ENCODE peak calls at places on chromosome 10, in seven cellular contexts. U, R, L, V, E, S and J are unnamed samples.

GRCh38 chr10:123847686-123848432 is 43.7 kb downstream of the CPXM2 start:
- DNase-seq in S (no peak), L (peak), E (no peak), V (no peak), U (no peak), R (no peak), J (no peak)

GRCh38 chr10:129704225-129704624 is 237.2 kb downstream of the MGMT start:
- DNase-seq in V (no peak), L (no peak), E (no peak), S (no peak), R (no peak), U (no peak), J (no peak)

GRCh38 chr10:69345402-69345801 is 67.1 kb downstream of the HK1 start:
- DNase-seq in E (no peak), V (no peak), L (no peak), U (no peak), S (no peak), R (no peak), J (no peak)

GRCh38 chr10:10818082-10818481 is 199.6 kb upstream of the CELF2 start:
- DNase-seq in V (no peak), S (no peak), L (no peak), U (no peak), E (no peak), R (no peak), J (no peak)

GRCh38 chr10:35909291-35909690 is 267.2 kb upstream of the FZD8 start:
- DNase-seq in E (peak), S (no peak), L (no peak), V (no peak), R (no peak), U (no peak), J (no peak)

GRCh38 chr10:130017010-130017630 is 53.0 kb upstream of the EBF3 start:
- DNase-seq in U (no peak), S (no peak), E (no peak), L (no peak), R (no peak), V (no peak), J (no peak)

GRCh38 chr10:82020999-82021398 is 146.0 kb downstream of the NRG3 start:
- DNase-seq in U (no peak), R (no peak), L (no peak), E (no peak), S (no peak), V (no peak), J (no peak)

GRCh38 chr10:72328045-72328828 is 26.5 kb downstream of the DNAJB12 start:
- DNase-seq in S (peak), R (peak), L (no peak), E (peak), U (no peak), V (peak), J (no peak)

GRCh38 chr10:124632566-124632965 is 111.6 kb downstream of the FAM53B start:
- DNase-seq in E (no peak), R (no peak), L (no peak), U (no peak), S (no peak), V (no peak), J (no peak)

GRCh38 chr10:77160679-77161078 is 476.9 kb downstream of the KCNMA1 start:
- DNase-seq in L (peak), E (no peak), U (no peak), S (no peak), V (no peak), R (no peak), J (no peak)

GRCh38 chr10:68027429-68027828 is 47.7 kb downstream of the HERC4 start:
- DNase-seq in V (no peak), S (no peak), U (no peak), E (no peak), R (no peak), L (no peak), J (no peak)

GRCh38 chr10:29517352-29517923 is 117.3 kb downstream of the SVIL start:
- DNase-seq in U (no peak), V (peak), L (no peak), S (peak), R (peak), E (peak), J (no peak)

GRCh38 chr10:90424730-90425129 is 433.1 kb downstream of the HTR7 start:
- DNase-seq in E (no peak), S (no peak), V (no peak), R (no peak), L (no peak), U (no peak), J (no peak)

GRCh38 chr10:124523886-124524285 is 62.3 kb downstream of the LHPP start:
- DNase-seq in S (no peak), U (no peak), L (peak), R (no peak), E (no peak), V (no peak), J (no peak)

GRCh38 chr10:76160758-76161555 is 729.5 kb downstream of the LRMDA start:
- DNase-seq in V (no peak), U (no peak), E (no peak), L (no peak), S (no peak), R (no peak), J (no peak)

GRCh38 chr10:3363316-3364070 is 190.9 kb upstream of the PITRM1 start:
- DNase-seq in U (no peak), R (no peak), L (no peak), E (no peak), V (no peak), S (no peak), J (no peak)

GRCh38 chr10:53140516-53140915 is 367.9 kb upstream of the MBL2 start:
- DNase-seq in U (no peak), V (no peak), S (no peak), E (no peak), R (no peak), L (no peak), J (no peak)

GRCh38 chr10:77179015-77179695 is 458.5 kb downstream of the KCNMA1 start:
- DNase-seq in R (no peak), L (peak), V (no peak), S (no peak), E (peak), U (no peak), J (no peak)

GRCh38 chr10:110138197-110138812 is 69.1 kb upstream of the MXI1 start:
- DNase-seq in S (no peak), R (no peak), V (peak), U (no peak), E (peak), L (peak), J (no peak)

GRCh38 chr10:65571011-65571570 is 1354.7 kb upstream of the LRRTM3 start:
- DNase-seq in E (peak), V (peak), U (no peak), R (no peak), L (no peak), S (peak), J (no peak)

GRCh38 chr10:62541811-62542210 is 167.6 kb downstream of the ZNF365 start:
- DNase-seq in E (no peak), L (no peak), V (no peak), S (no peak), U (no peak), R (no peak), J (no peak)

GRCh38 chr10:7333995-7334964 is 76.6 kb downstream of the SFMBT2 start:
- DNase-seq in U (no peak), S (no peak), V (no peak), L (no peak), R (peak), E (peak), J (no peak)

GRCh38 chr10:7327885-7328284 is 82.9 kb downstream of the SFMBT2 start:
- DNase-seq in E (no peak), R (no peak), V (no peak), L (no peak), S (no peak), U (no peak), J (no peak)

DNA sequence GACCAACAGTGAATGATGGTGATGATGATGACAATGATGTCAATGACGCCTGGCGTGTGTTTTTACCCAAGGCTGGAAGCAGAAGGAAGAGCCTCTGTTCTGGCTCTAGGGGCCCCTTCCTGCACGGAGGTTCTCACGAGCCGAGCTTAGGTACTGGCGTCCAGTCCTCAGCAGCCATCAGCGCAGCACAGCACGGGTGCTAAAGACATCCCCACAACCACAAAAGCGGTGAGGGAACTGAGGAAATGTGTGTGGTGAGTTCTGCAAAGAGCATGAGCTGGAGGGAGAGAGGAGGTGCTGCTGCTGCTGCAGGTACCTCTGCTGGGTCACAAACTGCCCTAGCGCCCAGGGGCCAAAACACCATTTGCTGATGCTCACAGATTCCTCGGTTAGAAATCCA is 81.6 kb downstream of the SFMBT2 start:
- DNase-seq in L (no peak), U (no peak), S (no peak), V (no peak), R (no peak), E (no peak), J (no peak)
- TF ChIP-seq CTCF in L (no peak), U (no peak), S (no peak), V (no peak), R (no peak), E (no peak), J (no peak)

GRCh38 chr10:118592675-118593330 is 2.6 kb downstream of the PRLHR start:
- DNase-seq in V (no peak), E (no peak), S (no peak), U (no peak), R (no peak), L (no peak), J (no peak)

GRCh38 chr10:118595598-118596425 is at the start of gene PRLHR:
- DNase-seq in L (no peak), R (peak), U (no peak), S (peak), E (peak), V (no peak), J (no peak)

GRCh38 chr10:118596426-118597124 is 1.1 kb upstream of the PRLHR start:
- DNase-seq in R (peak), E (peak), V (no peak), S (no peak), L (no peak), U (no peak), J (no peak)

GRCh38 chr10:118595064-118595420 is 406 bp downstream of the PRLHR start:
- DNase-seq in R (peak), S (peak), U (no peak), V (no peak), E (peak), L (no peak), J (no peak)

DNA sequence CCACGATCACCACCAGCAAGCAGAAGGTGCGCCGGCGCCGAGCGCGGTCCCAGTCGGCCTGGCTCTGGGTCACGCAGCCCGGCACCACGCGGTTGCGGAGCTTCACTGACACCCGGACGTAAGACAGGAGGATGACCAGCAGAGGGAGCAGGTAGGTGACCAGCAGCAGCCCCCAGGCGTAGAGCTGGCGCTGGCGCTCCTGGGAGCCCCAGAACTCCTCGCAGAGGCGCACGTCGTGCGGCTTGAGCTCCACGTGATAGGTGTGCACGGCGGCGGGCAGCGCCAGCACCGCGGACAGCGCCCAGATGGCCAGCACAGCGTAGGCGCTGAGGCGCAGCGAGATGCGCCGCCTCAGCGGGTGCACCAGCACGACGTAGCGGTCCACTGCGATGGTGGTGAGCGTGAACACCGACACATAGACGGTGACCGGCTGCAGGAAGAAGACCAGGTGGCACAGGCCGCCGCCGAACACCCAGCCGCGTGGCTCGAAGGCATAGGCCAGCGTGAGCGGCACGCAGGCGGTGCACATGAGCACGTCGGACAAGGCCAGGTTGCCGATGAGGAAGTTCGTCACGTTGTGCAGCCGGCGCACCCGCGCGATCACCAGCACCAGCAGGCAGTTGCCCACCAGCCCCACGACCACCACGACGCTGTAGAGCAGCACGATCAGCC is 920 bp downstream of the PRLHR start:
- DNase-seq in V (no peak), E (peak), L (no peak), R (peak), S (peak), U (peak), J (no peak)
- TF ChIP-seq CTCF in V (peak), E (peak), L (peak), R (peak), S (peak), U (peak), J (no peak)

DNA sequence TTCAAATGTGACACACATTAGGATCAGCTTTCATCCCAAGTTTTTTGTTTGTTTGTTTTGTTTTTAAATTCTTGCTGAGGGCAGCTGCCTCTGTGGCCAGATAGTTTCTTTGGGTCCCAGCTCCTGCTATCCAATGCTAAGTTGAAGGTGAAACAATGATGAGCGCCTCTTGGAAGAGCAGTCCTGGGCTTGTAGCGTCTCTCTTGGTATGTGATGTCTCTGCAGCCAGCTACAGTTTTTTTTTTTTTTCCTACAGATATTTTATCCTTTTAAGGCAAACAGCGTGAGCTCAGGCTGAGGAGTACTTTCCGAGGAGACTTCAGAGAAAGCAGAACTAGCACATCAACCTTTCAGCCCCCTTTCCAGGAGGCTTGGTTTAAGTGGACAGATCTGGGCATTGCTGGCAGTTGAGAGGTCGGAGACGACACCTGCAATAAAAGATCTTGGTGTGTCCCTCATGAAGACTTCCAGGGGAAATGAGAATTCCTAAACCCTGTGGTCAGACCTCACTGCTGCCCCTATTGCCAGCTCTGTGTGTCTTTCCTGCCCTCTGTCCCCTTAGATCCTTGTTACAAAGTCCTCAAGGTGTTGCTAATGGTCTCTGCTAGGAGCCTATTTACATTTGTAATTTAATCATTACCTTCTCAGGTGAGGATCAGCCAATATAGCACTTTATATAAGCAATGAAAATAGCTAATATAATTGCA is 9.1 kb downstream of the PRKG1 start:
- DNase-seq in V (no peak), U (no peak), R (peak), S (no peak), L (no peak), E (peak), J (no peak)
- TF ChIP-seq CTCF in V (no peak), U (no peak), R (no peak), S (no peak), L (no peak), E (peak), J (no peak)

DNA sequence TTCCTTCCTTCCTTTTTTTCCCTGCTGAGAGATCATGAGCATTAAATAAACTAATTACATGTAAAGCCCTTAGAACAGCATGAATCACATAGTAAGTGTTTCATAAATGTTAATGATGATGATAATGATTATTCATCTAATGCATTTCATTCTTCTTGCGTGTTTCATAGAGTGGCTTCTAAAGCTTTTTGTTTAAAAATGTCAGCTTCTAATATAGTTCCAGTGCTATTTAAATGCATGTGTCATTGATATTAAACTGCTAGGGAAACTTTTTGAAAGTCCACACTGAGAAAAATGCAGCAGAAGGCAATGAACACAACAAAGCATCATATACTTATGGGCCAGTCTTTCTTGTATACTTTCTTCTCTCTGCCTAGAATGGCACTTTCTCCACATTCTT is 894.8 kb downstream of the REEP3 start:
- DNase-seq in L (no peak), E (no peak), U (no peak), S (no peak), V (no peak), R (no peak), J (no peak)
- TF ChIP-seq CTCF in L (no peak), E (no peak), U (no peak), S (no peak), V (no peak), R (no peak), J (no peak)

GRCh38 chr10:121088524-121088923 is 237.4 kb downstream of the WDR11 start:
- DNase-seq in R (peak), E (peak), U (no peak), L (no peak), S (peak), V (no peak), J (no peak)
- TF ChIP-seq CTCF in R (no peak), E (peak), U (no peak), L (no peak), S (peak), V (no peak), J (no peak)